ENCODE peak calls at places on chromosomes 6 and 20, in five cellular contexts. B, S, A, H and N are unnamed samples.

GRCh38 chr20:49894073-49894470 is 21.3 kb downstream of the SPATA2 start:
- DNase-seq in S (no peak), B (no peak), A (no peak), H (no peak), N (no peak)

GRCh38 chr20:28562510-28562898 is 2695.0 kb upstream of the DEFB115 start:
- DNase-seq in B (no peak), A (peak; percentile 52), H (no peak), S (no peak), N (no peak)

GRCh38 chr6:85383042-85383441 is 66.8 kb upstream of the NT5E start:
- DNase-seq in H (no peak), B (no peak), S (no peak), A (no peak), N (no peak)

GRCh38 chr20:14918281-14918680 is 580.9 kb upstream of the FLRT3 start:
- DNase-seq in B (no peak), S (no peak), H (no peak), A (no peak), N (no peak)

GRCh38 chr6:36169023-36170007 is 27.2 kb upstream of the BRPF3 start:
- DNase-seq in S (no peak), H (no peak), A (no peak), B (no peak), N (peak; percentile 53)

GRCh38 chr6:41938590-41938989 is 3.0 kb downstream of the CCND3 start:
- DNase-seq in A (no peak), B (no peak), H (no peak), S (no peak), N (no peak)

GRCh38 chr6:104572901-104573300 is 286.8 kb downstream of the HACE1 start:
- DNase-seq in A (no peak), S (no peak), B (no peak), H (no peak), N (no peak)

GRCh38 chr6:70797625-70798024 is 129.9 kb downstream of the SMAP1 start:
- DNase-seq in A (no peak), H (no peak), S (no peak), B (peak; percentile 5), N (peak; percentile 63)

GRCh38 chr6:125781307-125781868 is 9.4 kb upstream of the NCOA7 start:
- DNase-seq in H (peak; percentile 27), S (no peak), B (no peak), A (peak; percentile 31), N (peak; percentile 40)

GRCh38 chr6:34043371-34043770 is 102.5 kb downstream of the GRM4 start:
- DNase-seq in H (no peak), A (no peak), B (no peak), S (no peak), N (no peak)

GRCh38 chr6:125753218-125753936 is 3.9 kb downstream of the HEY2 start:
- DNase-seq in A (peak; percentile 46), H (no peak), S (peak; percentile 13), B (peak; percentile 41), N (peak; percentile 43)

GRCh38 chr6:163461696-163462095 is 47.2 kb downstream of the QKI start:
- DNase-seq in A (no peak), S (no peak), B (no peak), H (no peak), N (no peak)
- H4K20me1 ChIP-seq in A (peaks cover 27% of the 10 kb centered on the region), S (no peaks in the 10 kb centered on the region), B (no peaks in the 10 kb centered on the region), H (peaks cover 49% of the 10 kb centered on the region), N (no peaks in the 10 kb centered on the region)

GRCh38 chr6:119037264-119037663 is 41.2 kb downstream of the FAM184A start:
- DNase-seq in S (no peak), B (no peak), H (no peak), A (no peak), N (no peak)

GRCh38 chr6:119032428-119032827 is 46.0 kb downstream of the FAM184A start:
- DNase-seq in H (no peak), B (no peak), A (no peak), S (no peak), N (no peak)

GRCh38 chr6:119036076-119036475 is 42.4 kb downstream of the FAM184A start:
- DNase-seq in S (no peak), A (no peak), B (no peak), H (no peak), N (no peak)

GRCh38 chr6:119035459-119035858 is 43.0 kb downstream of the FAM184A start:
- DNase-seq in A (no peak), B (no peak), S (no peak), H (no peak), N (no peak)

DNA sequence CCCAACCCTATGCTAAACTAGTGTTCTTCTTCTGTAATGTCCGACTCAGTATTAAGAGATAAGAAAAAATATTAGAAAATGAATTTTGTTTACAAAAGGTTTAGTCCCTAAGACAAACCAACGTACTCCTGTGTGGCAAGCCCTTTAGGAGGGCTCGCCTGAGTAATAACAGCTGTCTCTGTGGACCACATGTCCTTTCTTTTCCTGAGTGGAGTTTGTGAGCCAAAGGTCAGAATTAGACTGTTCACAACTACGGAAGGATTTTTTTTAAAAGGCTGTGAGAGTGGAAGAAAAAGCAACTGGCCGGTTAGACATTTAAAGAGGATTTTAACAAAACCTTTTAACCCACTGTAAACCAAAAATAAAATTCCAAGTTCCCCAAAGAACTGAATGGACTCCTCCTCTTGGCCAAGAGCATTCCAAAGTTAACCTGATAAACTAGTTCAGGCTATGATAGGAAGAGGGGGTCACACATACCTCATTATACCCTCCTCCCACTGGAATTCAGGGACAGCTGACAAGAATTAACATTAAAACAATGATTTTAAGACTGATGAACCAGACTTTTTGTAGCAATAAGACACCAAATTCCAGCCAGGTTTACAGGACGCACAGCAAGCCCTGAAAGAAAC is 43.5 kb downstream of the FAM184A start:
- DNase-seq in H (no peak), A (no peak), S (no peak), B (no peak), N (no peak)
- H3K4me1 ChIP-seq in H (no peaks in the 10 kb centered on the region), A (no peaks in the 10 kb centered on the region), S (no peaks in the 10 kb centered on the region), B (no peaks in the 10 kb centered on the region), N (no peaks in the 10 kb centered on the region)

GRCh38 chr20:21739161-21739560 is 33.7 kb downstream of the PAX1 start:
- DNase-seq in H (no peak), B (no peak), S (no peak), A (no peak), N (no peak)
- TF ChIP-seq EZH2phosphoT487 in H (no peak), B (no peak), S (no peak), A (no peak), N (no peak)

GRCh38 chr6:4778086-4778485 is 1.9 kb downstream of the CDYL start:
- DNase-seq in S (no peak), A (peak; percentile 51), H (no peak), B (peak; percentile 10), N (no peak)
- H4K20me1 ChIP-seq in S (peaks cover 20% of the 10 kb centered on the region), A (peaks cover 37% of the 10 kb centered on the region), H (peaks cover 27% of the 10 kb centered on the region), B (peaks cover 47% of the 10 kb centered on the region), N (peaks cover 23% of the 10 kb centered on the region)

GRCh38 chr6:35091353-35092083 is 49.6 kb downstream of the TCP11 start:
- DNase-seq in H (no peak), A (no peak), S (no peak), B (no peak), N (no peak)

GRCh38 chr6:35093118-35093445 is 48.1 kb downstream of the TCP11 start:
- DNase-seq in A (no peak), S (no peak), B (no peak), H (no peak), N (no peak)

GRCh38 chr6:35092362-35093117 is 48.6 kb downstream of the TCP11 start:
- DNase-seq in S (no peak), H (peak; percentile 7), B (no peak), A (no peak), N (no peak)

GRCh38 chr6:35094183-35094582 is 47.0 kb downstream of the TCP11 start:
- DNase-seq in S (no peak), H (no peak), A (no peak), B (no peak), N (no peak)

GRCh38 chr6:35093783-35094182 is 47.4 kb downstream of the TCP11 start:
- DNase-seq in A (no peak), B (no peak), H (peak; percentile 4), S (no peak), N (no peak)
- H3K4me1 ChIP-seq in A (peaks cover 15% of the 10 kb centered on the region), B (no peaks in the 10 kb centered on the region), H (peaks cover 11% of the 10 kb centered on the region), S (peaks cover 20% of the 10 kb centered on the region), N (no peaks in the 10 kb centered on the region)

GRCh38 chr6:74597266-74597665 is 608.6 kb downstream of the COL12A1 start:
- DNase-seq in B (no peak), A (peak; percentile 13), H (no peak), S (no peak), N (no peak)
- TF ChIP-seq EZH2phosphoT487 in B (no peak), A (no peak), H (no peak), S (no peak), N (no peak)

DNA sequence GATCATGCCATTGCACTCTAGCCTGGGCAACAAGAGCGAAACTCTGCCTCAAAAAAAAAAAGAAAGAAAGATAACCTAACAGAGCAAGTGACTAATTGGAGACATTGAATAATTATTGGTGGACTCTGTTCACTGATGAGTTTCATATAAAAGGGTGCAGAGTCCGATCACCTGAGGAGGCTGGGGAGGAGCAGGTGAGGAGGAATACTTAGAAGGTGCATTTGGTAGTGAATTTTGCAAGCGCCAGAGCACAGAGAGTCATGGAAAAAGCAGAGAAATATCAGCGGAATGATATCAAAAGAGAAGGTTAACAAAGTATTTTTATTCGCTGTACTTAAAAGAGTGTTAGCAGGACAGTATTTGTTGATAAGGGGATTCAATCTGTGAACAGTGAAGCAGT is 44.4 kb downstream of the CD2AP start:
- DNase-seq in B (no peak), A (no peak), S (no peak), H (no peak), N (no peak)
- H4K20me1 ChIP-seq in B (peaks cover 7% of the 10 kb centered on the region), A (no peaks in the 10 kb centered on the region), S (peaks cover 5% of the 10 kb centered on the region), H (no peaks in the 10 kb centered on the region), N (no peaks in the 10 kb centered on the region)